ENCODE peak calls at places on chromosomes 11 and 22, in seven cellular contexts. W is pancreas, M is mucosa of descending colon, D is cardiac muscle cell, J is body of pancreas, E is A549, G is HCT116. S is an unnamed sample. For H3K4me1, the result is how much of the 10 kb centered on the place peaks cover.

GRCh38 chr11:44002191-44003093 is 45.3 kb upstream of the ACCSL start:
- DNase-seq in W (no peak), M (no peak), D (no peak), J (no peak), E (no peak), G (no peak), S (no peak)

GRCh38 chr22:49290711-49291110 is 537.0 kb downstream of the BRD1 start:
- DNase-seq in W (no peak), M (no peak), D (no peak), J (no peak), E (no peak), G (no peak), S (no peak)

GRCh38 chr22:44261861-44262595 is 50.7 kb downstream of the SHISAL1 start:
- DNase-seq in W (no peak), M (no peak), D (peak), J (no peak), E (no peak), G (no peak), S (peak)

GRCh38 chr11:12169822-12170221 is 59.4 kb downstream of the MICAL2 start:
- DNase-seq in W (no peak), M (no peak), D (no peak), J (no peak), E (no peak), G (no peak), S (no peak)

GRCh38 chr11:44695169-44695833 is 31.5 kb upstream of the TSPAN18 start:
- DNase-seq in W (no peak), M (no peak), D (no peak), J (no peak), E (no peak), G (no peak), S (no peak)

GRCh38 chr22:27993201-27993635 is 74.2 kb upstream of the PITPNB start:
- DNase-seq in W (no peak), M (no peak), D (no peak), J (peak), E (no peak), G (no peak), S (no peak)

GRCh38 chr11:117524784-117525183 is 197.1 kb downstream of the CEP164 start:
- DNase-seq in W (no peak), M (no peak), D (no peak), J (no peak), E (no peak), G (no peak), S (no peak)

GRCh38 chr11:73314121-73314948 is 6.3 kb downstream of the ARHGEF17 start:
- DNase-seq in W (no peak), M (no peak), D (peak), J (no peak), E (no peak), G (no peak), S (no peak)

GRCh38 chr22:49274754-49275380 is 552.8 kb downstream of the BRD1 start:
- DNase-seq in W (no peak), M (no peak), D (no peak), J (no peak), E (no peak), G (no peak), S (no peak)

GRCh38 chr11:1310772-1311468 is 1.5 kb upstream of the TOLLIP start:
- DNase-seq in W (no peak), M (peak), D (no peak), J (no peak), E (no peak), G (no peak), S (no peak)

GRCh38 chr11:125315088-125315740 is 150.7 kb downstream of the PKNOX2 start:
- DNase-seq in W (peak), M (no peak), D (peak), J (peak), E (no peak), G (no peak), S (peak)

GRCh38 chr22:22169923-22170322 is 74.7 kb upstream of the VPREB1 start:
- DNase-seq in W (no peak), M (no peak), D (no peak), J (no peak), E (no peak), G (no peak), S (no peak)

GRCh38 chr11:2908130-2908529 is 21.1 kb downstream of the PHLDA2 start:
- DNase-seq in W (no peak), M (no peak), D (no peak), J (no peak), E (no peak), G (no peak), S (no peak)

GRCh38 chr11:42957831-42958230 is 354.0 kb upstream of the API5 start:
- DNase-seq in W (no peak), M (no peak), D (no peak), J (no peak), E (no peak), G (no peak), S (no peak)

GRCh38 chr11:68282861-68283230 is 11.1 kb upstream of the C11orf24 start:
- DNase-seq in W (no peak), M (no peak), D (no peak), J (no peak), E (no peak), G (no peak), S (no peak)

GRCh38 chr11:74010306-74010981 is 1.6 kb upstream of the UCP3 start:
- DNase-seq in W (no peak), M (no peak), D (no peak), J (no peak), E (no peak), G (no peak), S (no peak)

GRCh38 chr11:15726221-15726746 is 611.6 kb downstream of the INSC start:
- DNase-seq in W (no peak), M (no peak), D (no peak), J (no peak), E (no peak), G (no peak), S (no peak)

GRCh38 chr11:120835601-120836228 is 188.2 kb upstream of the TBCEL start:
- DNase-seq in W (no peak), M (no peak), D (no peak), J (no peak), E (no peak), G (no peak), S (no peak)

GRCh38 chr11:45178890-45179663 is 32.6 kb downstream of the PRDM11 start:
- DNase-seq in W (no peak), M (no peak), D (peak), J (no peak), E (no peak), G (no peak), S (no peak)

GRCh38 chr11:74672956-74673895 is 58.0 kb downstream of the CHRDL2 start:
- DNase-seq in W (peak), M (peak), D (peak), J (peak), E (peak), G (no peak), S (peak)

GRCh38 chr11:65719887-65720236 is 736 bp downstream of the RNASEH2C start:
- DNase-seq in W (no peak), M (peak), D (peak), J (no peak), E (no peak), G (no peak), S (peak)

GRCh38 chr11:64804346-64805210 is 1.6 kb upstream of the MAP4K2 start:
- DNase-seq in W (no peak), M (peak), D (no peak), J (no peak), E (no peak), G (no peak), S (no peak)

GRCh38 chr11:73143126-73143838 is 1.2 kb upstream of the FCHSD2 start:
- DNase-seq in W (peak), M (no peak), D (peak), J (peak), E (no peak), G (no peak), S (no peak)

GRCh38 chr11:92702037-92702436 is 267.4 kb upstream of the MTNR1B start:
- DNase-seq in W (no peak), M (no peak), D (no peak), J (no peak), E (no peak), G (no peak), S (no peak)

GRCh38 chr11:61522881-61523280 is 14.3 kb downstream of the LRRC10B start:
- DNase-seq in W (no peak), M (no peak), D (no peak), J (no peak), E (no peak), G (no peak), S (no peak)

GRCh38 chr22:31431950-31432349 is 32.5 kb downstream of the DRG1 start:
- DNase-seq in W (no peak), M (no peak), D (no peak), J (no peak), E (no peak), G (no peak), S (no peak)

GRCh38 chr11:73139476-73140198 is 2.5 kb downstream of the FCHSD2 start:
- DNase-seq in W (no peak), M (no peak), D (peak), J (no peak), E (no peak), G (no peak), S (no peak)

GRCh38 chr11:73317373-73317772 is 9.3 kb downstream of the ARHGEF17 start:
- DNase-seq in W (no peak), M (peak), D (peak), J (peak), E (no peak), G (no peak), S (no peak)

GRCh38 chr22:44391026-44391425 is 78.3 kb upstream of the SHISAL1 start:
- DNase-seq in W (no peak), M (peak), D (no peak), J (no peak), E (no peak), G (no peak), S (no peak)

GRCh38 chr11:116787436-116787785 is 412 bp downstream of the ZPR1 start:
- DNase-seq in W (no peak), M (no peak), D (no peak), J (no peak), E (no peak), G (no peak), S (no peak)

GRCh38 chr11:16572946-16573345 is 165.5 kb upstream of the C11orf58 start:
- DNase-seq in W (no peak), M (no peak), D (no peak), J (no peak), E (no peak), G (no peak), S (no peak)

GRCh38 chr22:20648306-20648903 is 125.5 kb upstream of the SERPIND1 start:
- DNase-seq in W (no peak), M (no peak), D (no peak), J (no peak), E (no peak), G (no peak), S (no peak)

GRCh38 chr11:37574361-37574760 is 976.3 kb upstream of the RAG2 start:
- DNase-seq in W (no peak), M (no peak), D (no peak), J (no peak), E (no peak), G (no peak), S (no peak)

GRCh38 chr11:83721286-83721685 is 435.1 kb upstream of the CCDC90B start:
- DNase-seq in W (no peak), M (no peak), D (no peak), J (no peak), E (no peak), G (no peak), S (no peak)

GRCh38 chr11:833849-834311 is 1.1 kb downstream of the CD151 start:
- DNase-seq in W (no peak), M (peak), D (no peak), J (no peak), E (no peak), G (no peak), S (no peak)

GRCh38 chr11:27524155-27524554 is 17.6 kb upstream of the LIN7C start:
- DNase-seq in W (no peak), M (no peak), D (peak), J (no peak), E (no peak), G (peak), S (peak)

GRCh38 chr11:119910650-119911049 is 181.7 kb upstream of the NECTIN1 start:
- DNase-seq in W (no peak), M (no peak), D (no peak), J (peak), E (no peak), G (no peak), S (no peak)

GRCh38 chr11:71446150-71446549 is 2.0 kb downstream of the DHCR7 start:
- DNase-seq in W (no peak), M (no peak), D (no peak), J (no peak), E (no peak), G (no peak), S (no peak)
- H3K4me3 ChIP-seq in W (no peak), M (no peak), D (no peak), J (no peak), E (no peak), G (no peak), S (no peak)

DNA sequence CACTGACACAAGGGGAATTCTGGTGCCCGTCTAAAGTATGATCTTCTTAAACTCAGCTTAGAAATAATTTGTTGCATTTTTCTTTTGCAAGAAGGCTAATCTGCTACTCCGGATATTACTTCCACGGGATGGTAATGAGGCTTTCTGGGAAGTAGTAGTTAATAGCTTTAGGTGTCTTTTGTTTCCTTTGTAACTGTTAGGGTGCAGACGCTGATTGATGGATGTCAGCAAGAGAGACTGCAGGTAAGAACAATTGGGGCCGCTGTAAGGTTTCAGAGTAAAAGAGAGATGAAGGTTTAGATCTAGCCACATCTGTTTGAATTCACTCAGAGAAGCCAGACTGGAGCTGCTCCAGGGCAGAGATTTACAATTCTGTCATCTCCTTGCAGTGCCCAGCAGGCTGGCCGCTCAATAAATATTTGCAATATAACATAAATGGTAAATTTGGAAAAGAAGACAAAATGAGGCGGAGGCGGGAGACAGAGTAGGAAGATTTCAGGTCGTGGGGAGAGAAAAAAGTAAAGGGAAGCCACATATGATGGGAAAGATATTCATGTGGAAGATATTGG is 320.4 kb downstream of the AASDHPPT start:
- DNase-seq in W (no peak), M (no peak), D (no peak), J (no peak), E (no peak), G (no peak), S (no peak)
- H3K4me1 ChIP-seq in W (under half), M (under half), D (under half), J (under half), E (under half), G (under half), S (under half)

DNA sequence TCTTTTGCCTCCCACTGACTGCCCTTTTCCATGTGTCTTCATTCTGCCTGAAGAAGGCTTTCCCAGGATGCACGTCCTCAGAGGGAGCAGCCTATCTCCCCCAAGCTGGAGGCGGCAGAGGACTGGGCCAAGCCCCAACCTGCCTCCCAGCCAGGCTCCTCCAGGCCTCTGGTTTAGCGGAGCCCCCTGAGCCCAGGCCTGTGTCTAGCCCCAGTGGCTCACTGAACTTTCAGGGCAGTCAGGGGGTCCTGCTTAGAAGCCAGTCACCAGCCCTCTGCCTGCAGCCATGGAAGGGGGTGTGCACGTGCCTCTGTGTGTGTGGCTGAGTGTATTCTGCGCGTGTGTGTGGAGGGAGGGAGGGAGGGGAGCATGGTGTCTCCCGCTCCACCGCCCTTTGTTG is 10.4 kb upstream of the GRK2 start:
- DNase-seq in W (no peak), M (no peak), D (no peak), J (no peak), E (no peak), G (no peak), S (no peak)
- TF ChIP-seq CTCF in W (no peak), M (no peak), D (no peak), J (no peak), E (no peak), G (no peak), S (no peak)

DNA sequence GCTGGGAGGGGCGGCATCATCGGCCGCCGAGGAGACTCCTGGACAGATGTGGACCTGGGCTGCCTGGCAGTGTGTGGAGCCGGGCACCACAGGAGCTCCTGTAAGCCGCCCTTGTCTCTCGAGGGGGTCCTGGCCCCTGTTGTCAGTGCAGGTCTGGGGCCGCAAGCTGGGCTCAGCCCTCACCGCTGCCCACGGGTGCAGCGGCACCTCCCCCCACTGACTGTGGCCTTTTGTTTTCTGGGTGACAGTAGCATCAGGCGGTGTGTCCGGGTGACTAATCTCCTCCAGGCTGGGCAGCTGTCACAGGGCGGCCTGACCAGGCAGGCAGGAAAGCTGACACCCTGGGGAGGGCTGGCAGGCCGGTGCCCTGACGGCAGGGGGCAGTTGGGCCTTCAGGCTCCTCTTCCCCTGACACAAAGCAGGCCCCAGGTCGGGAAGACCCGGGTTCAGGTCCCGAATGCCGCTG is 16.2 kb downstream of the DGKZ start:
- DNase-seq in W (no peak), M (no peak), D (no peak), J (peak), E (no peak), G (peak), S (no peak)
- H3K4me3 ChIP-seq in W (no peak), M (no peak), D (no peak), J (no peak), E (no peak), G (peak), S (no peak)

GRCh38 chr11:70078095-70078795 is at the start of gene ANO1:
- DNase-seq in W (no peak), M (no peak), D (peak), J (peak), E (no peak), G (no peak), S (no peak)

GRCh38 chr11:70080763-70081162 is 2.6 kb downstream of the ANO1 start:
- DNase-seq in W (no peak), M (no peak), D (no peak), J (no peak), E (peak), G (peak), S (no peak)

GRCh38 chr11:70078796-70079616 is 889 bp downstream of the ANO1 start:
- DNase-seq in W (no peak), M (no peak), D (no peak), J (no peak), E (no peak), G (no peak), S (no peak)

GRCh38 chr11:70077411-70078094 is 564 bp upstream of the ANO1 start:
- DNase-seq in W (no peak), M (no peak), D (no peak), J (no peak), E (no peak), G (no peak), S (no peak)

GRCh38 chr11:70079691-70080090 is 1.6 kb downstream of the ANO1 start:
- DNase-seq in W (no peak), M (no peak), D (no peak), J (no peak), E (no peak), G (no peak), S (no peak)
- H3K4me1 ChIP-seq in W (under half), M (under half), D (under half), J (under half), E (under half), G (under half), S (under half)

GRCh38 chr11:4991066-4991465 is 3.6 kb upstream of the OR51L1 start:
- DNase-seq in W (no peak), M (no peak), D (peak), J (no peak), E (no peak), G (no peak), S (no peak)
- TF ChIP-seq CTCF in W (no peak), M (no peak), D (peak), J (peak), E (no peak), G (peak), S (no peak)

GRCh38 chr22:41932353-41932752 is 5.7 kb upstream of the TNFRSF13C start:
- DNase-seq in W (no peak), M (no peak), D (no peak), J (no peak), E (no peak), G (no peak), S (peak)

GRCh38 chr22:41934284-41935014 is 7.8 kb upstream of the TNFRSF13C start:
- DNase-seq in W (no peak), M (no peak), D (no peak), J (no peak), E (no peak), G (no peak), S (peak)

GRCh38 chr22:41933411-41934177 is 7.0 kb upstream of the TNFRSF13C start:
- DNase-seq in W (no peak), M (no peak), D (no peak), J (no peak), E (no peak), G (no peak), S (no peak)

GRCh38 chr22:41936894-41937169 is 10.1 kb downstream of the CENPM start:
- DNase-seq in W (no peak), M (no peak), D (no peak), J (no peak), E (no peak), G (no peak), S (no peak)

DNA sequence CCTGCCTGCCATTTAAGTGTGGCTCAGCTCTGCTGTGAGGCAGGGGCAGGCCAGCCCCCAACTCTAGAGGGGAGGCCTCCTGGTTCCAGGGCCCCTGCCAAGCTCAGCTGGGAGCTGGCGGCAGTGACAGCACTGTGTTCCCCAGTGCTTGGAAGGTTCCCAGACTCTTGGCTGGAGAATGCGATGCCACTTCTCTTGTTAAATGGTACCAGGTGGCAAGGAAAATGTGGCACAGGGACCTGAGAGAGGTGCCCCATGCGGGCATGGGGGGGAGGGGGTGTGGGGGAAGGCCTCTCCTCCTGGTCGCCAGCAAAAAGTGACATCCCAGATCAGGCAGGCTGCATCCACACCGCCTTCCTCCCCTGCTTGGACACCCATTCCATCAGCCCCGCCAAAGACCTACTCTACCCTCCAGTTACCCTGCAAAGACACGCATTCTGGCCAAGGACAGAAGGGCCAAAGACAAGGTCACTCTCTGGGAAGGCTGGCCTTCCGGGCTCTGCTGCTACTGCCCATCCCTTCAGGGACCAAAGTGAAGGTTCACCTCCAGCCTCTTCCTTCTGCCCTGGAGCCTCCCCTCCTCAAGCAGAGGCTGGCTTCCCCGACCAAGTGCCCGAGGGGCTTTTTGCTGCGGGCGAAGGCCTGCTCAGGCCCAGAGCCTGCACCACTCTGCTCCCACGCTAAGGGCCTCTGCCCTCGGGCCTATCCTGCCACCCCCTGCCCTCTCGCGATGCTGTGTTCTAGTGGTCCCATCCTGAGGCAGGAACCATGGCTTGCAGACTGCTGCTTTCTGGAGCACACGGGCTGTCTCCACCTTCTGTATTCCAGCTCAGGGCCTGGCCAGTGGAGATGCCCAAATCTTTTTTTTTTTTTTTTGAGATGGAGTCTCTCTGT is 8.7 kb upstream of the TNFRSF13C start:
- DNase-seq in W (no peak), M (no peak), D (no peak), J (no peak), E (no peak), G (no peak), S (no peak)
- H3K4me3 ChIP-seq in W (no peak), M (no peak), D (no peak), J (no peak), E (no peak), G (no peak), S (no peak)

GRCh38 chr22:45680932-45681700 is 9.5 kb downstream of the ATXN10 start:
- DNase-seq in W (no peak), M (no peak), D (peak), J (no peak), E (no peak), G (no peak), S (no peak)
- H3K4me1 ChIP-seq in W (under half), M (under half), D (under half), J (under half), E (half or more), G (half or more), S (under half)

S was measured in BE2C.